ENCODE peak calls at places on chromosome 14, in six cellular contexts. F is SK-N-SH, W is IMR-90, N is HepG2, K is K562, J is H1. R is an unnamed sample.

GRCh38 chr14:87139299-87139698 is 853.7 kb downstream of the GALC start:
- DNase-seq in F (no peak), W (peak; percentile 46), N (no peak), K (no peak), J (no peak), R (no peak)

GRCh38 chr14:100440207-100440631 is 117.1 kb downstream of the SLC25A47 start:
- DNase-seq in F (peak; percentile 66), W (peak; percentile 58), N (peak; percentile 73), K (peak; percentile 62), J (peak; percentile 75), R (no peak)

GRCh38 chr14:38623661-38624060 is 367.8 kb upstream of the CLEC14A start:
- DNase-seq in F (no peak), W (no peak), N (no peak), K (no peak), J (no peak), R (no peak)

GRCh38 chr14:69924181-69924580 is 45.0 kb downstream of the SMOC1 start:
- DNase-seq in F (no peak), W (peak; percentile 61), N (no peak), K (no peak), J (no peak), R (no peak)

GRCh38 chr14:64422753-64423152 is 34.6 kb downstream of the MTHFD1 start:
- DNase-seq in F (no peak), W (no peak), N (no peak), K (no peak), J (no peak), R (no peak)

GRCh38 chr14:99573000-99573330 is 31.0 kb downstream of the CCDC85C start:
- DNase-seq in F (no peak), W (no peak), N (no peak), K (no peak), J (no peak), R (no peak)

GRCh38 chr14:24817638-24818053 is 183.7 kb upstream of the GZMB start:
- DNase-seq in F (no peak), W (peak; percentile 52), N (no peak), K (no peak), J (no peak), R (no peak)

GRCh38 chr14:98665019-98665418 is 607.0 kb downstream of the BCL11B start:
- DNase-seq in F (no peak), W (no peak), N (no peak), K (no peak), J (no peak), R (no peak)

GRCh38 chr14:98140862-98141261 is 1131.1 kb downstream of the BCL11B start:
- DNase-seq in F (no peak), W (no peak), N (no peak), K (no peak), J (no peak), R (no peak)

GRCh38 chr14:44564908-44565307 is 57.8 kb upstream of the FSCB start:
- DNase-seq in F (no peak), W (peak; percentile 6), N (no peak), K (no peak), J (no peak), R (no peak)

GRCh38 chr14:94682736-94683135 is 70.5 kb downstream of the SERPINA3 start:
- DNase-seq in F (no peak), W (no peak), N (no peak), K (no peak), J (no peak), R (no peak)

GRCh38 chr14:69561893-69562292 is 12.8 kb downstream of the CCDC177 start:
- DNase-seq in F (no peak), W (no peak), N (no peak), K (no peak), J (no peak), R (no peak)

GRCh38 chr14:45128963-45129629 is 5.2 kb downstream of the FKBP3 start:
- DNase-seq in F (no peak), W (no peak), N (no peak), K (no peak), J (no peak), R (no peak)

GRCh38 chr14:49879683-49880204 is 13.1 kb upstream of the ARF6 start:
- DNase-seq in F (peak; percentile 65), W (peak; percentile 54), N (peak; percentile 80), K (peak; percentile 72), J (peak; percentile 61), R (peak; percentile 95)

GRCh38 chr14:77738559-77739250 is 22.3 kb downstream of the SNW1 start:
- DNase-seq in F (no peak), W (peak; percentile 45), N (no peak), K (no peak), J (no peak), R (no peak)

GRCh38 chr14:103313704-103314103 is 20.3 kb upstream of the EIF5 start:
- DNase-seq in F (no peak), W (no peak), N (no peak), K (no peak), J (no peak), R (no peak)

GRCh38 chr14:99270491-99271287 is 1.3 kb downstream of the BCL11B start:
- DNase-seq in F (peak; percentile 54), W (no peak), N (no peak), K (no peak), J (peak; percentile 85), R (no peak)

GRCh38 chr14:96203635-96204034 is 1.0 kb upstream of the BDKRB2 start:
- DNase-seq in F (no peak), W (peak; percentile 60), N (no peak), K (no peak), J (no peak), R (no peak)

GRCh38 chr14:64438181-64438839 is 27.0 kb upstream of the AKAP5 start:
- DNase-seq in F (no peak), W (peak; percentile 87), N (no peak), K (no peak), J (no peak), R (peak; percentile 65)

GRCh38 chr14:30443368-30444007 is 115.5 kb upstream of the G2E3 start:
- DNase-seq in F (peak; percentile 11), W (peak; percentile 46), N (peak; percentile 77), K (no peak), J (no peak), R (peak; percentile 16)

GRCh38 chr14:47966411-47966810 is 291.0 kb upstream of the MDGA2 start:
- DNase-seq in F (peak; percentile 1), W (no peak), N (no peak), K (no peak), J (no peak), R (no peak)

GRCh38 chr14:37903561-37904191 is 304.0 kb upstream of the SSTR1 start:
- DNase-seq in F (peak; percentile 4), W (peak; percentile 59), N (peak; percentile 75), K (peak; percentile 25), J (no peak), R (peak; percentile 28)

DNA sequence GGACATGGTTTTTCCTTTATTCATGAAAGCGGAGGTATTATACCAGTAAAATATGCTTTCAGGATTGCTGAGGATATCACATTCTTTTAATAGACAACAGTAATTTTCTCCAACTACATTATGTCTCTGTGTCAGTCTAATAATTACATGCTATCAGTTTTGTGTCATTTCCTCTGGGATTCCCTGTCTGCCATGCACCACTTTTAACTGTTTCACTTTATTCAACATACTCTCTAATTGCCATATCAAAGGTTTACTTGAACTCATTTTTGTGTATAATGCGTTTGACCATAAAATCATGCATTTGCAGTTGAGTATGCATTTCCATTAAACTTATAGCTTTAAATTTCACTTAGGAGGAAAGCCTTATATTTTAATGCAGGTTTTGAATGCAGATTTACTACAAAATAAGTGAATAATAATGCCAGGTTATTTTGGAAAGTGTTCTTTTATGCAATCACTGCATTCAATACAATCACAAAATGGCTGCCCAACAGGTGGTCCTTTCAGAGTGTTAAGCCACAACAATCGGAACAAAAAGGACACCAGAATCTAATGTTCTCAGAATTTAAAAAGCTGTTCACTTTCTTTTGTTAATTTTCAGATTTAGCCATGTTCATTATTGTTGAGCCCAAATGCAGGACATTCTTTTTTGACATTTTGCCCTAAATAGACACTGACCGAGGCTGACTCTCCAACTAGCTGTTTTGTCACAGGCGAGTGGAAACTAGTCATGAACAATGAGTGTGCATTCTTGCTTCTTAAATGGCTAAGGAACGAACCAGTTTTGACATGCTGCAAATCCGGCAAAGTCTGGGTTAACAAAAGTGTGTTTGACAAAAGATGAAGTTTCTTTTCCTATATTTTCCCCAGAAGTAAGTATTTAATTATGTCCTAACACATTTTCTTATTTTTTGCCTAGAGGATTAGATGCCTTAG is 40.9 kb downstream of the MBIP start:
- DNase-seq in F (no peak), W (no peak), N (no peak), K (no peak), J (no peak), R (no peak)
- H3K9ac ChIP-seq in F (no peak overlapping the region), W (no peak overlapping the region), N (no peak overlapping the region), K (no peak overlapping the region), J (no peak overlapping the region), R (no peak overlapping the region)

GRCh38 chr14:91351508-91351853 is 66.1 kb downstream of the CCDC88C start:
- DNase-seq in F (no peak), W (no peak), N (no peak), K (no peak), J (no peak), R (no peak)

GRCh38 chr14:91350813-91351507 is 66.7 kb downstream of the CCDC88C start:
- DNase-seq in F (no peak), W (no peak), N (no peak), K (no peak), J (no peak), R (no peak)

GRCh38 chr14:91350483-91350812 is 67.2 kb downstream of the CCDC88C start:
- DNase-seq in F (no peak), W (no peak), N (no peak), K (no peak), J (no peak), R (no peak)

GRCh38 chr14:91349481-91350074 is 68.0 kb downstream of the CCDC88C start:
- DNase-seq in F (no peak), W (no peak), N (no peak), K (no peak), J (no peak), R (no peak)

DNA sequence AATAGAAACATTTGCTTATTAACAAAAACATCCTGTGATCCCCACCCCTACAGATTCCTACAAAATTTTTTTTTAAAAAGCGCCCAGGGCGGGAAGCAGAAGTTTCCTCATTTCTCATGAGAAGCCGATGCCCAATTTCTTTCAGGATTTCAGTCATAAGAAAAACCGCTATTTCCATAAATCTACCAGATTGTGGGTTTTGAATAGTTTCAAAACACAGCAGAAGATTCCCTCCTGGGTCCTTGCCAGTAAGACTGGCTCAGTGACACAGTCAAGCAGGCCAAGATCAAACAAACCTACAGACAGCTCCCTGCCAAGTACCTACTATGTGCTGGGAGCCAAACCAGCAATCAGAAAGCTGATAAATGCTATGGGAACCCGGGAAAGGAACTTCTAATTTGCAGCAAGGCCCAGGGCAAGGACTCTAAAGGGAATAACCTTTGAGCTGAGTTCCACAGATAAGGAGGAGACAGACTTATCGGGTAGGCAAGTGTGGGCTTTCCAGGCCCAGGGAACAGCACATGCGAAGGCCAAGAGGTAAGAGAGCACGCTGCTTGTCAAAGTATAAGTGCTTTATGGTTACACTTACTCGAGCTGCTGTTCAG is 68.7 kb downstream of the CCDC88C start:
- DNase-seq in F (no peak), W (no peak), N (no peak), K (no peak), J (no peak), R (no peak)
- TF ChIP-seq RAD21 in F (no peak), W (no peak), N (no peak), K (no peak), J (no peak), R (no peak)

GRCh38 chr14:92916201-92916600 is 6.7 kb upstream of the CHGA start:
- DNase-seq in F (no peak), W (no peak), N (no peak), K (no peak), J (no peak), R (no peak)
- H3K9ac ChIP-seq in F (no peak overlapping the region), W (no peak overlapping the region), N (no peak overlapping the region), K (no peak overlapping the region), J (no peak overlapping the region), R (no peak overlapping the region)

GRCh38 chr14:32319368-32320049 is 9.6 kb upstream of the AKAP6 start:
- DNase-seq in F (no peak), W (no peak), N (no peak), K (no peak), J (no peak), R (no peak)
- TF ChIP-seq RAD21 in F (no peak), W (no peak), N (no peak), K (no peak), J (no peak), R (no peak)